ENCODE peak calls at places on chromosomes 1 and 21, in ten cellular contexts. X is T-helper 1 cell; I is AG04449; Y is psoas muscle; D is CD8-positive, alpha-beta T cell; A is T-cell; M is EH; R is cardiac fibroblast; Z is activated CD8-positive, alpha-beta T cell treated with anti-CD3 and anti-CD28 coated beads, Interleukin-2, amount 10 ng/mL, durations not matched to agents 7 days and 5 days; U is activated CD4-positive, CD25-positive, alpha-beta regulatory T cell. J is an unnamed sample.

GRCh38 chr1:109776206-109776835 is 12.6 kb upstream of the EPS8L3 start:
- DNase-seq in D (no peak), A (no peak), M (no peak), Z (no peak), I (no peak), X (no peak), R (no peak), Y (no peak), U (no peak), J (no peak)

GRCh38 chr1:67174716-67175284 is 8.5 kb downstream of the IL23R start:
- DNase-seq in I (no peak), R (no peak), D (no peak), X (no peak), A (no peak), U (no peak), Z (no peak), Y (no peak), M (no peak), J (no peak)

GRCh38 chr1:200139661-200140250 is 112.2 kb downstream of the NR5A2 start:
- DNase-seq in Z (peak; percentile 50), M (peak; percentile 76), A (peak; percentile 9), X (no peak), I (peak; percentile 26), Y (no peak), U (no peak), D (no peak), R (peak; percentile 79), J (peak; percentile 9)

GRCh38 chr1:115467790-115468189 is 129.7 kb upstream of the NGF start:
- DNase-seq in I (no peak), D (no peak), R (no peak), X (no peak), U (no peak), M (no peak), A (no peak), Z (no peak), Y (no peak), J (no peak)

GRCh38 chr1:232012773-232013386 is 386.3 kb downstream of the DISC1 start:
- DNase-seq in U (no peak), Y (peak; percentile 35), Z (no peak), D (no peak), I (peak; percentile 1), M (peak; percentile 72), A (no peak), R (peak; percentile 90), X (no peak), J (peak; percentile 71)

GRCh38 chr1:48089356-48089891 is 92.2 kb upstream of the TRABD2B start:
- DNase-seq in U (no peak), A (no peak), I (no peak), D (no peak), R (no peak), X (no peak), Y (no peak), Z (no peak), M (no peak), J (no peak)

GRCh38 chr21:46667735-46668380 is 32.4 kb downstream of the PRMT2 start:
- DNase-seq in U (no peak), D (no peak), R (peak; percentile 44), A (no peak), Z (peak; percentile 23), M (peak; percentile 34), Y (no peak), I (no peak), X (no peak), J (no peak)

GRCh38 chr1:168422203-168422848 is 121.5 kb downstream of the XCL2 start:
- DNase-seq in X (no peak), A (no peak), Y (no peak), Z (no peak), D (no peak), M (no peak), R (no peak), I (no peak), U (no peak), J (no peak)

GRCh38 chr1:99361406-99361805 is 97.1 kb downstream of the PLPPR4 start:
- DNase-seq in U (no peak), Z (no peak), M (no peak), D (no peak), X (no peak), R (no peak), Y (no peak), I (no peak), A (no peak), J (no peak)

GRCh38 chr1:94237291-94238226 is at the start of gene ARHGAP29:
- DNase-seq in X (no peak), R (peak; percentile 76), A (no peak), M (peak; percentile 77), I (no peak), Z (peak; percentile 51), Y (peak; percentile 82), D (peak; percentile 29), U (no peak), J (no peak)

GRCh38 chr1:112245114-112245513 is 150.9 kb upstream of the CTTNBP2NL start:
- DNase-seq in R (no peak), D (no peak), M (no peak), X (no peak), I (no peak), U (no peak), A (no peak), Y (no peak), Z (no peak), J (no peak)

GRCh38 chr1:5840551-5840914 is 151.7 kb downstream of the NPHP4 start:
- DNase-seq in M (no peak), Z (no peak), X (no peak), D (no peak), A (no peak), I (no peak), Y (no peak), R (no peak), U (no peak), J (no peak)

GRCh38 chr1:22841754-22842370 is 130.8 kb downstream of the LACTBL1 start:
- DNase-seq in A (no peak), Z (no peak), Y (peak; percentile 36), D (no peak), U (no peak), X (no peak), I (no peak), R (no peak), M (no peak), J (no peak)

GRCh38 chr1:20440785-20441200 is 45.2 kb downstream of the CAMK2N1 start:
- DNase-seq in U (no peak), M (peak; percentile 66), Z (peak; percentile 57), I (no peak), A (peak; percentile 42), Y (peak; percentile 38), R (peak; percentile 65), X (no peak), D (peak; percentile 28), J (no peak)

GRCh38 chr1:97457446-97458089 is 463.3 kb downstream of the DPYD start:
- DNase-seq in A (no peak), R (no peak), M (no peak), Y (no peak), Z (no peak), X (no peak), I (no peak), D (no peak), U (no peak), J (no peak)

GRCh38 chr1:116182019-116182714 is 71.0 kb downstream of the MAB21L3 start:
- DNase-seq in U (no peak), M (no peak), Z (no peak), X (no peak), I (no peak), Y (no peak), R (no peak), A (no peak), D (no peak), J (no peak)

GRCh38 chr1:208834346-208835081 is 590.3 kb upstream of the PLXNA2 start:
- DNase-seq in M (peak; percentile 52), U (no peak), R (no peak), A (no peak), D (no peak), I (no peak), X (no peak), Z (no peak), Y (no peak), J (peak; percentile 29)

GRCh38 chr1:41617336-41617735 is 132.9 kb upstream of the EDN2 start:
- DNase-seq in Z (no peak), A (no peak), X (no peak), R (no peak), M (no peak), I (no peak), U (no peak), D (no peak), Y (no peak), J (no peak)

GRCh38 chr1:114986286-114986685 is 43.3 kb upstream of the TSHB start:
- DNase-seq in U (no peak), Y (no peak), R (peak; percentile 71), M (no peak), X (no peak), D (no peak), I (no peak), A (no peak), Z (no peak), J (peak; percentile 11)

GRCh38 chr1:182357913-182358312 is 33.7 kb downstream of the GLUL start:
- DNase-seq in R (no peak), Y (no peak), D (no peak), U (no peak), Z (no peak), A (no peak), X (no peak), I (no peak), M (no peak), J (no peak)

GRCh38 chr1:57857809-57858208 is 433.9 kb upstream of the DAB1 start:
- DNase-seq in I (no peak), Y (no peak), M (peak; percentile 34), Z (no peak), R (peak; percentile 46), A (no peak), U (no peak), X (no peak), D (no peak), J (no peak)

GRCh38 chr1:2290171-2290578 is 62.1 kb downstream of the SKI start:
- DNase-seq in I (no peak), U (no peak), A (no peak), R (no peak), Z (no peak), D (no peak), X (no peak), M (peak; percentile 39), Y (no peak), J (no peak)

GRCh38 chr21:35926003-35926541 is 134.3 kb downstream of the SETD4 start:
- DNase-seq in Y (no peak), X (no peak), M (no peak), D (no peak), Z (no peak), R (no peak), A (no peak), U (no peak), I (no peak), J (no peak)

GRCh38 chr1:86868477-86868876 is 45.4 kb downstream of the SELENOF start:
- DNase-seq in X (no peak), U (no peak), M (peak; percentile 9), D (no peak), R (peak; percentile 24), I (no peak), Y (no peak), Z (no peak), A (no peak), J (no peak)

GRCh38 chr1:27684176-27684575 is 12.2 kb upstream of the IFI6 start:
- DNase-seq in R (no peak), X (no peak), U (no peak), A (no peak), D (no peak), Y (no peak), M (no peak), Z (no peak), I (no peak), J (no peak)

GRCh38 chr1:245195398-245195797 is 40.6 kb downstream of the KIF26B start:
- DNase-seq in Z (no peak), D (no peak), Y (no peak), I (no peak), X (no peak), U (no peak), R (no peak), A (no peak), M (no peak), J (no peak)

GRCh38 chr1:199297174-199297573 is 658.3 kb downstream of the PTPRC start:
- DNase-seq in U (no peak), M (no peak), X (no peak), Y (no peak), Z (no peak), I (no peak), D (no peak), R (peak; percentile 63), A (no peak), J (no peak)

GRCh38 chr1:179586107-179586823 is 5.4 kb upstream of the TDRD5 start:
- DNase-seq in Z (no peak), I (no peak), X (no peak), M (peak; percentile 24), D (no peak), A (no peak), R (peak; percentile 31), Y (peak; percentile 56), U (no peak), J (no peak)